ENCODE peak calls at places on chromosomes 16 and 17, in five cellular contexts. U is GM06990, D is endothelial cell, T is body of pancreas, Y is nephron progenitor cell. X is an unnamed sample.

GRCh38 chr17:15662726-15663125 is 21.4 kb downstream of the TRIM16 start:
- DNase-seq in U (no peak), D (no peak), T (no peak), Y (no peak), X (no peak)

GRCh38 chr17:39763046-39763800 is 25.5 kb downstream of the GRB7 start:
- DNase-seq in U (no peak), D (no peak), T (no peak), Y (no peak), X (no peak)

GRCh38 chr17:76490112-76490710 is 11.0 kb downstream of the RHBDF2 start:
- DNase-seq in U (no peak), D (no peak), T (no peak), Y (no peak), X (no peak)

GRCh38 chr17:298791-299450 is 53.7 kb downstream of the RPH3AL start:
- DNase-seq in U (no peak), D (no peak), T (peak; percentile 60), Y (no peak), X (no peak)

GRCh38 chr16:73058616-73059409 is 10.9 kb upstream of the ZFHX3 start:
- DNase-seq in U (peak; percentile 58), D (peak; percentile 56), T (peak; percentile 41), Y (peak; percentile 75), X (peak; percentile 78)

GRCh38 chr17:68326681-68327080 is 35.4 kb downstream of the ARSG start:
- DNase-seq in U (no peak), D (no peak), T (no peak), Y (no peak), X (no peak)

GRCh38 chr16:80899804-80900592 is 95.6 kb upstream of the CDYL2 start:
- DNase-seq in U (no peak), D (no peak), T (peak; percentile 93), Y (no peak), X (no peak)

GRCh38 chr16:87387942-87388817 is 4.0 kb upstream of the MAP1LC3B start:
- DNase-seq in U (peak; percentile 82), D (peak; percentile 74), T (peak; percentile 99), Y (peak; percentile 73), X (peak; percentile 90)

GRCh38 chr17:31573861-31574260 is 182.4 kb downstream of the RAB11FIP4 start:
- DNase-seq in U (no peak), D (no peak), T (peak; percentile 49), Y (no peak), X (no peak)

GRCh38 chr16:88658714-88659113 is 4.2 kb downstream of the MVD start:
- DNase-seq in U (no peak), D (no peak), T (no peak), Y (no peak), X (no peak)

GRCh38 chr17:33209671-33210070 is 83.4 kb downstream of the ASIC2 start:
- DNase-seq in U (no peak), D (no peak), T (no peak), Y (no peak), X (no peak)

GRCh38 chr17:3994221-3994576 is 30.0 kb upstream of the ATP2A3 start:
- DNase-seq in U (no peak), D (no peak), T (no peak), Y (no peak), X (no peak)

GRCh38 chr16:83510906-83511305 is 296.9 kb upstream of the HSBP1 start:
- DNase-seq in U (no peak), D (no peak), T (no peak), Y (no peak), X (no peak)

GRCh38 chr16:79165541-79165940 is 435.0 kb downstream of the MAF start:
- DNase-seq in U (no peak), D (no peak), T (no peak), Y (peak; percentile 41), X (no peak)

GRCh38 chr16:79089735-79090284 is 510.7 kb downstream of the MAF start:
- DNase-seq in U (no peak), D (no peak), T (peak; percentile 38), Y (no peak), X (no peak)

GRCh38 chr17:6936370-6937028 is 59.4 kb upstream of the ALOX12 start:
- DNase-seq in U (peak; percentile 54), D (no peak), T (peak; percentile 23), Y (no peak), X (no peak)

GRCh38 chr17:10772425-10773380 is 31.2 kb downstream of the TMEM238L start:
- DNase-seq in U (no peak), D (peak; percentile 47), T (peak; percentile 54), Y (peak; percentile 65), X (no peak)

GRCh38 chr16:85296859-85297698 is 184.8 kb upstream of the CIBAR2 start:
- DNase-seq in U (no peak), D (peak; percentile 73), T (peak; percentile 54), Y (peak; percentile 61), X (peak; percentile 72)

GRCh38 chr16:84423416-84423837 is 55.1 kb downstream of the ATP2C2 start:
- DNase-seq in U (no peak), D (no peak), T (no peak), Y (no peak), X (peak; percentile 52)

GRCh38 chr16:69039333-69039941 is 66.0 kb upstream of the HAS3 start:
- DNase-seq in U (no peak), D (no peak), T (no peak), Y (no peak), X (no peak)

GRCh38 chr16:68091604-68092261 is 6.6 kb downstream of the NFATC3 start:
- DNase-seq in U (no peak), D (no peak), T (no peak), Y (no peak), X (no peak)

GRCh38 chr17:69607162-69607834 is 192.8 kb downstream of the MAP2K6 start:
- DNase-seq in U (peak; percentile 29), D (peak; percentile 73), T (peak; percentile 80), Y (peak; percentile 62), X (peak; percentile 46)

GRCh38 chr17:36721560-36722120 is 120.3 kb downstream of the MRM1 start:
- DNase-seq in U (no peak), D (no peak), T (no peak), Y (no peak), X (peak; percentile 57)

DNA sequence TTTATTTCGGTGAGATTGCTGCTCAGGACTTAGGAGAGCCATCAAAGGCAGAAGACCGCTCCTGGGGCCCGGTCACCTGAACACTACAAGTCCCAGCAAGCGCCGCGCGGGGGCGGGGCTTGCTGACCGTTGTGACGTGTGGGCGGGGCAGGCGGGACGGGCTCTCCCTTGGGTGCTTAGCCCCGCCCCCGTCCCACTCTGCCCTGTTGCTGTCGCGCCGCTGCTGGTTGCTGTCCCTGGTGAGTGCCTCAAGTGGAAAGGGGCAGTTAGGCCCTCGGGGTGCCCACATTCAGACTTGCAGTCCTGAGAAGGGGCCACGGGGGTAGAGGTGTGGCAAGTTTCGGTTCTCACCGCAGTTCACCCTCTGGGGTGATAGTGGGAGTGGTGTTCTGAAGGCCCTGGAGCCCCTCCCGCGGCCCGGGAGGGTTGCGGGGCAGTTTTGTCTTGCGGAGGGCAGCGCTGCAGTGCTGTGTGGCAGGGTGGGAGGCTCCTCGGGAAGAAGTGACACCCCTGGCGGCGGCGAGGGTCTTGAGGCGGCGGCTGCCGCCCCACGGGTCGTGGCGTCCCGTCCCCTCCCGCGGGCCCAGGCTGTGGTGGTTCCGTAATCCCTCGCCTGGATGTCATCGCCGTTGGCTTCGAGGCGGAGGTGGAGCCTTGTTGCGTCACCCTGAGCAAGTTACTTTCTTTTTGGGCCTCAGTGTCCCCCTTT is at the start of gene CALCOCO2:
- DNase-seq in U (peak; percentile 95), D (peak; percentile 79), T (peak; percentile 97), Y (peak; percentile 90), X (peak; percentile 95)
- TF ChIP-seq CTCF in U (no peak), D (no peak), T (no peak), Y (no peak), X (no peak)

GRCh38 chr17:66900126-66901010 is 64.1 kb upstream of the CACNG4 start:
- DNase-seq in U (no peak), D (no peak), T (no peak), Y (no peak), X (no peak)
- TF ChIP-seq CTCF in U (peak; percentile 30), D (peak; percentile 47), T (peak; percentile 48), Y (no peak), X (no peak)

GRCh38 chr16:1379863-1380174 is 28.1 kb downstream of the GNPTG start:
- DNase-seq in U (peak; percentile 58), D (no peak), T (no peak), Y (no peak), X (no peak)
- TF ChIP-seq CTCF in U (no peak), D (no peak), T (no peak), Y (no peak), X (no peak)

DNA sequence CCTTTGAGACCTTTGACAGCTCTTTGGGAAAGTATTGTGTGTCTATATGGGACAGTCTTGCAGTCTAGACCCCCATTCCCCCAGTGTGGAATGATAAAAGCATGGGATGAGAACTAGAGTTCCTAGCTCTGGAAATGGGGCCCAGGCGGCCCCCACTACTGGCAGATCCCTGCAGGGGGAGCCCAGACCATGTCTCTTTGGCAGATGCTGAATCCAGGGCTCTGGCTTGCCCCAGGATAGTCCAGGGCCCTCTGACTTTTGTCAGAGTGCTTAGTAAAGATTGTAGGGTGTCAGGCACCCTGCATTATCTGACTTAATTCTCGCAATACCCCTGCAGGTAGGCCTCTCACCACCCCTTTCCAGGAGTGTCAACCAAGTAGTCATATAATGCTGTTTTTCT is 8.3 kb downstream of the ALKBH5 start:
- DNase-seq in U (no peak), D (no peak), T (no peak), Y (no peak), X (no peak)
- TF ChIP-seq CTCF in U (peak; percentile 45), D (no peak), T (no peak), Y (no peak), X (peak; percentile 28)

DNA sequence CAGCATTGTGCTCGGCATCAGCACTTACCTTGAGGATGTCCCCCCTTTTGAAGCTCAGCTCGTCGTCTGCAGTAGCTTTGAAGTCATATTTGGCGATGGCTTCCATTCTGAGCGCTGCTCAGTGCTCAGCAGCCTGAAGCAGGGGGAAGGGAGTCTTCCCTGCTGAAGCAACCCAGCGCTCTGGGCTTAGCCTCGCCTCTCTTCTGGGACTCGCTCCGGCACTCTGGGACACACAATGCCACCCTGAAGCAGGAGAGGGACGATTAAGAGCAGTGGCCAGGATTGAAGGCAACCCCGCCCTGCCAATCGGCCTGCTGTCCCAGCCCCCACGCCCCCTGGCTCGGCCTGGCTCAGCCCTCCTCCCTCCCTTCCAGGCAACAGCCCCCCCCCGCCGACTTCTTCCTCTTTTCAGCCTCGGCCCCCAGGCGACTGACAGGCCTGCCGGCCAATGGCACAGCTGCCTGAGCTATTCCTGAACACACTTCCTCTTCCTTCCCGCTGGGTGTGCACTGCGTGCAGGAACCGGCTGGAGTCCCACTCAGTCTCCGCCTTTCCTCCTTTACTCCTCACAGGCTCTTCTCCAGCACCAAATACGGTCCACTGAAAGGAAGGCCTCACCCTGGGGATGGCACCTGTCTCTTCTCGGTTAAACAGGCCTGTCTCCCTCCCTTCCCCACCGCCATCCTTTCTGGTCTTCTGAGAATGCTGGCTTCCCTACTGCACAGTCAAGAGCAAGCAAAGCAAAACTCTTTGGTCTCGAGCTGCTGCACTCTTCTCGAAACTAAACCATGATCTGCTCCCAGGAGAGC is 11.8 kb downstream of the GRB2 start:
- DNase-seq in U (peak; percentile 91), D (peak; percentile 94), T (peak; percentile 99), Y (peak; percentile 99), X (peak; percentile 85)
- TF ChIP-seq CTCF in U (no peak), D (no peak), T (no peak), Y (no peak), X (no peak)

GRCh38 chr17:34436607-34437006 is 73.6 kb upstream of the CCL1 start:
- DNase-seq in U (no peak), D (no peak), T (no peak), Y (no peak), X (no peak)
- TF ChIP-seq CTCF in U (no peak), D (no peak), T (no peak), Y (no peak), X (no peak)

GRCh38 chr17:57584050-57584551 is 161.0 kb downstream of the CCDC182 start:
- DNase-seq in U (no peak), D (no peak), T (no peak), Y (no peak), X (no peak)
- TF ChIP-seq CTCF in U (no peak), D (no peak), T (no peak), Y (no peak), X (no peak)

X was measured in GM13977.